ENCODE peak calls at places on chromosomes 1 and 21, in seven cellular contexts. One of them, this sample, is unnamed.

GRCh38 chr1:248810000-248810726 is 15.6 kb downstream of the SH3BP5L start:
- DNase-seq in H1: no peak
- DNase-seq in SK-N-SH: no peak
- DNase-seq in K562: no peak
- DNase-seq in GM12878: no peak
- DNase-seq in HCT116: no peak
- DNase-seq in HepG2: no peak
- DNase-seq in this sample: no peak

GRCh38 chr1:51282605-51283004 is 46.5 kb downstream of the RNF11 start:
- DNase-seq in H1: no peak
- DNase-seq in SK-N-SH: no peak
- DNase-seq in K562: no peak
- DNase-seq in GM12878: no peak
- DNase-seq in HCT116: no peak
- DNase-seq in HepG2: no peak
- DNase-seq in this sample: no peak

GRCh38 chr1:111275079-111275478 is 15.6 kb upstream of the CHIA start:
- DNase-seq in H1: no peak
- DNase-seq in SK-N-SH: peak
- DNase-seq in K562: no peak
- DNase-seq in GM12878: no peak
- DNase-seq in HCT116: no peak
- DNase-seq in HepG2: no peak
- DNase-seq in this sample: no peak

GRCh38 chr1:198756470-198756869 is 117.6 kb downstream of the PTPRC start:
- DNase-seq in H1: no peak
- DNase-seq in SK-N-SH: no peak
- DNase-seq in K562: no peak
- DNase-seq in GM12878: no peak
- DNase-seq in HCT116: no peak
- DNase-seq in HepG2: no peak
- DNase-seq in this sample: no peak

GRCh38 chr1:243950166-243950565 is 100.1 kb upstream of the AKT3 start:
- DNase-seq in H1: peak
- DNase-seq in SK-N-SH: no peak
- DNase-seq in K562: no peak
- DNase-seq in GM12878: no peak
- DNase-seq in HCT116: no peak
- DNase-seq in HepG2: peak
- DNase-seq in this sample: no peak

GRCh38 chr21:43851593-43851992 is 13.4 kb upstream of the AGPAT3 start:
- DNase-seq in H1: no peak
- DNase-seq in SK-N-SH: no peak
- DNase-seq in K562: no peak
- DNase-seq in GM12878: no peak
- DNase-seq in HCT116: no peak
- DNase-seq in HepG2: no peak
- DNase-seq in this sample: no peak

GRCh38 chr1:68379085-68379478 is 70.7 kb downstream of the RPE65 start:
- DNase-seq in H1: no peak
- DNase-seq in SK-N-SH: no peak
- DNase-seq in K562: no peak
- DNase-seq in GM12878: no peak
- DNase-seq in HCT116: no peak
- DNase-seq in HepG2: no peak
- DNase-seq in this sample: no peak

GRCh38 chr1:26321315-26322041 is 3.7 kb downstream of the CD52 start:
- DNase-seq in H1: peak
- DNase-seq in SK-N-SH: peak
- DNase-seq in K562: peak
- DNase-seq in GM12878: peak
- DNase-seq in HCT116: peak
- DNase-seq in HepG2: peak
- DNase-seq in this sample: peak

GRCh38 chr1:232473319-232473718 is 156.6 kb downstream of the SIPA1L2 start:
- DNase-seq in H1: no peak
- DNase-seq in SK-N-SH: no peak
- DNase-seq in K562: no peak
- DNase-seq in GM12878: no peak
- DNase-seq in HCT116: no peak
- DNase-seq in HepG2: no peak
- DNase-seq in this sample: no peak

GRCh38 chr1:212158912-212159796 is 123.6 kb downstream of the DTL start:
- DNase-seq in H1: no peak
- DNase-seq in SK-N-SH: no peak
- DNase-seq in K562: peak
- DNase-seq in GM12878: peak
- DNase-seq in HCT116: no peak
- DNase-seq in HepG2: peak
- DNase-seq in this sample: no peak

GRCh38 chr1:29962356-29962755 is 726.0 kb downstream of the PTPRU start:
- DNase-seq in H1: no peak
- DNase-seq in SK-N-SH: no peak
- DNase-seq in K562: no peak
- DNase-seq in GM12878: no peak
- DNase-seq in HCT116: no peak
- DNase-seq in HepG2: no peak
- DNase-seq in this sample: no peak

GRCh38 chr1:244964112-244964971 is 100.0 kb upstream of the HNRNPU start:
- DNase-seq in H1: no peak
- DNase-seq in SK-N-SH: peak
- DNase-seq in K562: peak
- DNase-seq in GM12878: no peak
- DNase-seq in HCT116: no peak
- DNase-seq in HepG2: peak
- DNase-seq in this sample: no peak

GRCh38 chr21:44927587-44928461 is 7.1 kb upstream of the ITGB2 start:
- DNase-seq in H1: no peak
- DNase-seq in SK-N-SH: no peak
- DNase-seq in K562: peak
- DNase-seq in GM12878: peak
- DNase-seq in HCT116: no peak
- DNase-seq in HepG2: peak
- DNase-seq in this sample: peak

GRCh38 chr1:239125027-239125426 is 261.3 kb upstream of the CHRM3 start:
- DNase-seq in H1: no peak
- DNase-seq in SK-N-SH: no peak
- DNase-seq in K562: no peak
- DNase-seq in GM12878: no peak
- DNase-seq in HCT116: no peak
- DNase-seq in HepG2: no peak
- DNase-seq in this sample: no peak

GRCh38 chr1:178945763-178946266 is 74.9 kb upstream of the ANGPTL1 start:
- DNase-seq in H1: peak
- DNase-seq in SK-N-SH: no peak
- DNase-seq in K562: no peak
- DNase-seq in GM12878: no peak
- DNase-seq in HCT116: no peak
- DNase-seq in HepG2: no peak
- DNase-seq in this sample: no peak

GRCh38 chr21:43295016-43295958 is 126.5 kb downstream of the CRYAA start:
- DNase-seq in H1: no peak
- DNase-seq in SK-N-SH: no peak
- DNase-seq in K562: no peak
- DNase-seq in GM12878: no peak
- DNase-seq in HCT116: no peak
- DNase-seq in HepG2: no peak
- DNase-seq in this sample: no peak

DNA sequence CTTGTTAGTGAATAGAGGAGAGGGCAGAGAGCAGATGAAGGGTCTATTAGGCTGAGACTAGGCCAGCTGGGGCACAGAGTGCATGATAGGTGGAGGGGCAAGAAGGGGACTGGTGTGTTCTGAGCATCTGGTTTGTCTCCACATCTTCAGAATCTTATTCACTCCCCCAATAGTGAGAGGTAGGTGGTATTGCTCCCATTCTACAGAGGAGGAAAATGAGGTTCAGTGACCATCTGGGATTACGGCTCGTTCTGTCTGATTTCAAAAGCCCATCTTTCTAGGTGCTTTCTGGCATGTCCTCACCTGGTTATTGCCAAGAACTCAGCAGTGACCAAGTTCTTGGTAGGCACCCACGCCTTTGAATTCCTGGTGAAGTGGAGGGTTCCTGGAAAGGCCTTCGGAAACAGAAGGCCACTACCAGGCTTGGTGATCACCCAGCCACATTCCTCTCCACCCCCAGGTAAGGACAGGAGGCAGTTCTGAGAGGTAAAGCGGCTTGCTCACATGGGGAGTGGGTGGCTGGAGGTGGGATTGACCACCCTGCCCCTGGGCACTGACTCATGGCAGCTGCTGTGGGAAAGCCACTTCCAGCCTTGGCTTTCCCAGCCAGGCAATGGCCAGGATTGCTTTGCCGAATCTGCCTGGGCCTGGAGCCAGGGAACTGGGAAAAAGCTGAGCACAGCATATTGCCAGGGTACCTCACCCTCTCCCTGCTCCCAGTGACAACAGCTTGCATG is 18.8 kb upstream of the CITED4 start:
- DNase-seq in H1: no peak
- DNase-seq in SK-N-SH: no peak
- DNase-seq in K562: no peak
- DNase-seq in GM12878: no peak
- DNase-seq in HCT116: no peak
- DNase-seq in HepG2: no peak
- DNase-seq in this sample: no peak
- TF ChIP-seq JUND in H1: no peak
- TF ChIP-seq JUND in SK-N-SH: no peak
- TF ChIP-seq JUND in K562: no peak
- TF ChIP-seq JUND in GM12878: no peak
- TF ChIP-seq JUND in HCT116: no peak
- TF ChIP-seq JUND in HepG2: no peak
- TF ChIP-seq JUND in this sample: no peak

GRCh38 chr1:225700889-225701465 is 48.1 kb upstream of the ENAH start:
- DNase-seq in H1: no peak
- DNase-seq in SK-N-SH: no peak
- DNase-seq in K562: no peak
- DNase-seq in GM12878: no peak
- DNase-seq in HCT116: no peak
- DNase-seq in HepG2: no peak
- DNase-seq in this sample: no peak

GRCh38 chr1:225697437-225697836 is 44.5 kb upstream of the ENAH start:
- DNase-seq in H1: no peak
- DNase-seq in SK-N-SH: no peak
- DNase-seq in K562: no peak
- DNase-seq in GM12878: no peak
- DNase-seq in HCT116: no peak
- DNase-seq in HepG2: no peak
- DNase-seq in this sample: no peak

GRCh38 chr1:225695578-225696332 is 42.8 kb upstream of the ENAH start:
- DNase-seq in H1: no peak
- DNase-seq in SK-N-SH: peak
- DNase-seq in K562: no peak
- DNase-seq in GM12878: no peak
- DNase-seq in HCT116: no peak
- DNase-seq in HepG2: peak
- DNase-seq in this sample: no peak

GRCh38 chr1:225700164-225700740 is 47.3 kb upstream of the ENAH start:
- DNase-seq in H1: no peak
- DNase-seq in SK-N-SH: no peak
- DNase-seq in K562: no peak
- DNase-seq in GM12878: no peak
- DNase-seq in HCT116: peak
- DNase-seq in HepG2: peak
- DNase-seq in this sample: peak

DNA sequence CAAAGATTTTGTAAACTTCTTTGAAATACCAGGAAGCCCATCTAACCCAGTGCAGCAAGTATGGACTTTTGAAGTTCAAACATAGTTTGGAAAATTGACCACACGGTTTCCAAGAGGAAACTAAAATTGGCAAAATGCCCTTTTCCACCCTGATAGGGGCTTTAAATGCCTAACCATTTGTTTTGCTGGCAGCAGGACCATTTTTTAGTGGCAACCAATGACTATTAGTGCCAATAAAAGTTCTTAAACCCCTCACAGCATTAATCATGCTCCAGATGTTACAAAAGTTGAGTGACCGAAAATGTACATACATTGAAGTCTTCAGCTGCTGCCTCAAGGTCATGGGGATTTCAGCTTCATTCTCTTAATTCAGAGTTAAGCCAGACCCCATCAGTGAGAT is 46.4 kb upstream of the ENAH start:
- DNase-seq in H1: no peak
- DNase-seq in SK-N-SH: no peak
- DNase-seq in K562: no peak
- DNase-seq in GM12878: no peak
- DNase-seq in HCT116: no peak
- DNase-seq in HepG2: peak
- DNase-seq in this sample: no peak
- TF ChIP-seq JUND in H1: no peak
- TF ChIP-seq JUND in SK-N-SH: no peak
- TF ChIP-seq JUND in K562: no peak
- TF ChIP-seq JUND in GM12878: no peak
- TF ChIP-seq JUND in HCT116: no peak
- TF ChIP-seq JUND in HepG2: no peak
- TF ChIP-seq JUND in this sample: no peak

DNA sequence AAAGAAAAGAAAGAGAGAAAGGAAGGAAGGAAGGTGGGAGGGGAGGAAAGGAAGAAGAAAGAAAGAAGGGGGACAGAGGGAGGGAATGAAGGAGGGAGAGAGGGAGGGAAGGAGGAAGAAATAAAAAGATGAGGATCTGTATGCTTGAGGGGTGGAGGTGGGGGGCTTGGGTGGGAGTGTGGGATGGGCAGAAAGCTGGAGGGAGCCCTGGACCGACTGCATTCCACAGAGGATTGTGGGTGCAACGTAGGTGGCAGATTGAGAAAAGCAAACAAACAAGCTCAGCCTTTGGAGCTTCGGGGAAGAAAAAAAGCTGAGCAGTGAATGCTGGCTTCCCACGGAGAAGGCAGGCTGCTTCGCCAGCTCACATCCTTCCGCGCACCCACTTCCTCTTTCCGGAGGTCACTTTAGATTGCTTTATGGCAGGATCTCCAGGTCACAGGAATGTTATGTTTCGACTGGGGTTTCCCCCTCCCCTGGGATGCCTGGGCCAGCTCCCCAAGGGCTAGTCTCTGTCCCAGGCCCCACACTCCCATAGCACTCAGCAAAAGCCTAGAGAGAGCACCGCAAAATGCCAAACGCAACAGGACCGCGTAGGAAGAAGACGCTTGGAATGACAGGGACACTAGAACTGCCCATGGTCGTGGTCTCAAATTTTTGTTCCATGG is 20.7 kb upstream of the LGALS8 start:
- DNase-seq in H1: peak
- DNase-seq in SK-N-SH: no peak
- DNase-seq in K562: peak
- DNase-seq in GM12878: no peak
- DNase-seq in HCT116: peak
- DNase-seq in HepG2: peak
- DNase-seq in this sample: peak
- TF ChIP-seq JUND in H1: no peak
- TF ChIP-seq JUND in SK-N-SH: no peak
- TF ChIP-seq JUND in K562: no peak
- TF ChIP-seq JUND in GM12878: no peak
- TF ChIP-seq JUND in HCT116: peak
- TF ChIP-seq JUND in HepG2: no peak
- TF ChIP-seq JUND in this sample: no peak

DNA sequence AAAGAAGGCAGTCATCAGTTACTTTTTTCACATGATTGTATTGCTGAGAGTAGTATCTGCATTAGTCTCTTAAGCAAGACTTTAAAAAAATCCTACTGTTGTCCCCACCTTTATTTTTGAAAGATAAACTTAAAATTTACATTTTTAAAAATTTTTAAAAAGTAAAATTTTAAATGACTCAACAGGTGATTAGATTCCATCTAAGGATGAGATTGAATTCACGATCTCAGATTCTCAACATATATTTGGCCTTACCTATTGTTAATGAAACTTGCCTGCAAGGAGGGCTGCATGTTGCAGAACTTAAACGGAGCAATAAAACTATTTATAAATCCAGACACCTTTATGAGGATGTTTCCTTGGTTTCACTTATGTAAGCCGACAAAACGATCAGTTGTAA is 75.2 kb downstream of the OLFML2B start:
- DNase-seq in H1: no peak
- DNase-seq in SK-N-SH: no peak
- DNase-seq in K562: no peak
- DNase-seq in GM12878: no peak
- DNase-seq in HCT116: no peak
- DNase-seq in HepG2: no peak
- DNase-seq in this sample: no peak
- TF ChIP-seq JUND in H1: no peak
- TF ChIP-seq JUND in SK-N-SH: no peak
- TF ChIP-seq JUND in K562: no peak
- TF ChIP-seq JUND in GM12878: no peak
- TF ChIP-seq JUND in HCT116: no peak
- TF ChIP-seq JUND in HepG2: no peak
- TF ChIP-seq JUND in this sample: no peak